ENCODE peak calls at places on chromosomes 11 and 22, in seven cellular contexts. One of them, this sample, is unnamed. For H3K4me1 and H3K36me3, the result is how much of the 10 kb centered on the place peaks cover.

GRCh38 chr22:40055143-40055926 is 60.6 kb downstream of the FAM83F start:
- DNase-seq in uterus: no peak
- DNase-seq in GM23248: no peak
- DNase-seq in pancreas: no peak
- DNase-seq in breast epithelium: no peak
- DNase-seq in HepG2: no peak
- DNase-seq in SK-N-SH: no peak
- DNase-seq in this sample: no peak

GRCh38 chr11:43694477-43694876 is 13.9 kb downstream of the HSD17B12 start:
- DNase-seq in uterus: no peak
- DNase-seq in GM23248: no peak
- DNase-seq in pancreas: no peak
- DNase-seq in breast epithelium: no peak
- DNase-seq in HepG2: no peak
- DNase-seq in SK-N-SH: no peak
- DNase-seq in this sample: no peak

GRCh38 chr11:107849791-107850190 is 8.8 kb downstream of the SLC35F2 start:
- DNase-seq in uterus: no peak
- DNase-seq in GM23248: no peak
- DNase-seq in pancreas: no peak
- DNase-seq in breast epithelium: no peak
- DNase-seq in HepG2: no peak
- DNase-seq in SK-N-SH: no peak
- DNase-seq in this sample: no peak

GRCh38 chr22:44049369-44050231 is 25.5 kb downstream of the PARVB start:
- DNase-seq in uterus: no peak
- DNase-seq in GM23248: no peak
- DNase-seq in pancreas: no peak
- DNase-seq in breast epithelium: no peak
- DNase-seq in HepG2: no peak
- DNase-seq in SK-N-SH: peak
- DNase-seq in this sample: peak

GRCh38 chr11:74327076-74327475 is 15.6 kb upstream of the P4HA3 start:
- DNase-seq in uterus: no peak
- DNase-seq in GM23248: no peak
- DNase-seq in pancreas: no peak
- DNase-seq in breast epithelium: no peak
- DNase-seq in HepG2: no peak
- DNase-seq in SK-N-SH: no peak
- DNase-seq in this sample: no peak

GRCh38 chr11:75133976-75134375 is 16.9 kb upstream of the SLCO2B1 start:
- DNase-seq in uterus: no peak
- DNase-seq in GM23248: no peak
- DNase-seq in pancreas: no peak
- DNase-seq in breast epithelium: no peak
- DNase-seq in HepG2: no peak
- DNase-seq in SK-N-SH: no peak
- DNase-seq in this sample: no peak

GRCh38 chr11:88315015-88315414 is 22.5 kb downstream of the CTSC start:
- DNase-seq in uterus: no peak
- DNase-seq in GM23248: no peak
- DNase-seq in pancreas: no peak
- DNase-seq in breast epithelium: no peak
- DNase-seq in HepG2: no peak
- DNase-seq in SK-N-SH: no peak
- DNase-seq in this sample: no peak

GRCh38 chr22:17085277-17086091 is 684 bp downstream of the IL17RA start:
- DNase-seq in uterus: peak
- DNase-seq in GM23248: peak
- DNase-seq in pancreas: peak
- DNase-seq in breast epithelium: peak
- DNase-seq in HepG2: no peak
- DNase-seq in SK-N-SH: no peak
- DNase-seq in this sample: peak

GRCh38 chr22:44023404-44024287 is 456 bp upstream of the PARVB start:
- DNase-seq in uterus: peak
- DNase-seq in GM23248: peak
- DNase-seq in pancreas: peak
- DNase-seq in breast epithelium: no peak
- DNase-seq in HepG2: no peak
- DNase-seq in SK-N-SH: peak
- DNase-seq in this sample: peak

GRCh38 chr11:77141034-77141433 is 13.0 kb downstream of the MYO7A start:
- DNase-seq in uterus: no peak
- DNase-seq in GM23248: peak
- DNase-seq in pancreas: peak
- DNase-seq in breast epithelium: no peak
- DNase-seq in HepG2: peak
- DNase-seq in SK-N-SH: no peak
- DNase-seq in this sample: peak

GRCh38 chr11:126025822-126026221 is 36.8 kb downstream of the CDON start:
- DNase-seq in uterus: no peak
- DNase-seq in GM23248: no peak
- DNase-seq in pancreas: no peak
- DNase-seq in breast epithelium: no peak
- DNase-seq in HepG2: no peak
- DNase-seq in SK-N-SH: no peak
- DNase-seq in this sample: no peak

GRCh38 chr11:132056689-132057088 is 686.3 kb downstream of the NTM start:
- DNase-seq in uterus: no peak
- DNase-seq in GM23248: peak
- DNase-seq in pancreas: no peak
- DNase-seq in breast epithelium: no peak
- DNase-seq in HepG2: no peak
- DNase-seq in SK-N-SH: no peak
- DNase-seq in this sample: no peak

GRCh38 chr11:107856180-107856980 is 2.2 kb downstream of the SLC35F2 start:
- DNase-seq in uterus: no peak
- DNase-seq in GM23248: peak
- DNase-seq in pancreas: no peak
- DNase-seq in breast epithelium: no peak
- DNase-seq in HepG2: no peak
- DNase-seq in SK-N-SH: no peak
- DNase-seq in this sample: no peak

GRCh38 chr11:17978553-17979287 is 34.1 kb downstream of the SERGEF start:
- DNase-seq in uterus: no peak
- DNase-seq in GM23248: peak
- DNase-seq in pancreas: peak
- DNase-seq in breast epithelium: no peak
- DNase-seq in HepG2: peak
- DNase-seq in SK-N-SH: peak
- DNase-seq in this sample: peak

GRCh38 chr11:23425379-23425778 is 565.1 kb upstream of the CCDC179 start:
- DNase-seq in uterus: no peak
- DNase-seq in GM23248: peak
- DNase-seq in pancreas: no peak
- DNase-seq in breast epithelium: no peak
- DNase-seq in HepG2: no peak
- DNase-seq in SK-N-SH: no peak
- DNase-seq in this sample: no peak

GRCh38 chr11:117761993-117762392 is 35.0 kb downstream of the DSCAML1 start:
- DNase-seq in uterus: no peak
- DNase-seq in GM23248: no peak
- DNase-seq in pancreas: no peak
- DNase-seq in breast epithelium: no peak
- DNase-seq in HepG2: no peak
- DNase-seq in SK-N-SH: peak
- DNase-seq in this sample: no peak

GRCh38 chr11:3169235-3169951 is 4.3 kb upstream of the OSBPL5 start:
- DNase-seq in uterus: no peak
- DNase-seq in GM23248: peak
- DNase-seq in pancreas: peak
- DNase-seq in breast epithelium: peak
- DNase-seq in HepG2: no peak
- DNase-seq in SK-N-SH: no peak
- DNase-seq in this sample: peak

GRCh38 chr11:58564226-58564625 is 11.4 kb downstream of the LPXN start:
- DNase-seq in uterus: no peak
- DNase-seq in GM23248: peak
- DNase-seq in pancreas: no peak
- DNase-seq in breast epithelium: no peak
- DNase-seq in HepG2: no peak
- DNase-seq in SK-N-SH: no peak
- DNase-seq in this sample: no peak

GRCh38 chr22:33274214-33274828 is 216.1 kb upstream of the SYN3 start:
- DNase-seq in uterus: no peak
- DNase-seq in GM23248: peak
- DNase-seq in pancreas: no peak
- DNase-seq in breast epithelium: no peak
- DNase-seq in HepG2: peak
- DNase-seq in SK-N-SH: no peak
- DNase-seq in this sample: no peak

GRCh38 chr11:12052676-12053605 is 44.5 kb upstream of the DKK3 start:
- DNase-seq in uterus: no peak
- DNase-seq in GM23248: no peak
- DNase-seq in pancreas: no peak
- DNase-seq in breast epithelium: no peak
- DNase-seq in HepG2: no peak
- DNase-seq in SK-N-SH: no peak
- DNase-seq in this sample: no peak

GRCh38 chr11:135022430-135022829 is 610.4 kb upstream of the B3GAT1 start:
- DNase-seq in uterus: no peak
- DNase-seq in GM23248: no peak
- DNase-seq in pancreas: no peak
- DNase-seq in breast epithelium: no peak
- DNase-seq in HepG2: no peak
- DNase-seq in SK-N-SH: no peak
- DNase-seq in this sample: no peak

GRCh38 chr11:81915045-81915444 is 818.6 kb downstream of the FAM181B start:
- DNase-seq in uterus: no peak
- DNase-seq in GM23248: no peak
- DNase-seq in pancreas: no peak
- DNase-seq in breast epithelium: no peak
- DNase-seq in HepG2: peak
- DNase-seq in SK-N-SH: no peak
- DNase-seq in this sample: peak

GRCh38 chr22:35761037-35761436 is 43.4 kb downstream of the APOL5 start:
- DNase-seq in uterus: no peak
- DNase-seq in GM23248: peak
- DNase-seq in pancreas: no peak
- DNase-seq in breast epithelium: no peak
- DNase-seq in HepG2: peak
- DNase-seq in SK-N-SH: peak
- DNase-seq in this sample: no peak

GRCh38 chr11:119607726-119608125 is 121.3 kb downstream of the NECTIN1 start:
- DNase-seq in uterus: no peak
- DNase-seq in GM23248: no peak
- DNase-seq in pancreas: no peak
- DNase-seq in breast epithelium: no peak
- DNase-seq in HepG2: no peak
- DNase-seq in SK-N-SH: no peak
- DNase-seq in this sample: no peak

GRCh38 chr11:11857769-11858168 is 16.0 kb downstream of the USP47 start:
- DNase-seq in uterus: no peak
- DNase-seq in GM23248: no peak
- DNase-seq in pancreas: no peak
- DNase-seq in breast epithelium: no peak
- DNase-seq in HepG2: peak
- DNase-seq in SK-N-SH: no peak
- DNase-seq in this sample: no peak

GRCh38 chr11:40338739-40339138 is 1120.7 kb downstream of the LRRC4C start:
- DNase-seq in uterus: no peak
- DNase-seq in GM23248: peak
- DNase-seq in pancreas: no peak
- DNase-seq in breast epithelium: no peak
- DNase-seq in HepG2: no peak
- DNase-seq in SK-N-SH: no peak
- DNase-seq in this sample: peak

GRCh38 chr11:129950319-129951034 is 52.2 kb downstream of the PRDM10 start:
- DNase-seq in uterus: peak
- DNase-seq in GM23248: peak
- DNase-seq in pancreas: no peak
- DNase-seq in breast epithelium: peak
- DNase-seq in HepG2: no peak
- DNase-seq in SK-N-SH: no peak
- DNase-seq in this sample: no peak

GRCh38 chr11:60377737-60378136 is 595 bp upstream of the MS4A7 start:
- DNase-seq in uterus: no peak
- DNase-seq in GM23248: no peak
- DNase-seq in pancreas: no peak
- DNase-seq in breast epithelium: peak
- DNase-seq in HepG2: no peak
- DNase-seq in SK-N-SH: no peak
- DNase-seq in this sample: peak

GRCh38 chr11:69918938-69919650 is 99.9 kb upstream of the FGF3 start:
- DNase-seq in uterus: peak
- DNase-seq in GM23248: peak
- DNase-seq in pancreas: peak
- DNase-seq in breast epithelium: peak
- DNase-seq in HepG2: peak
- DNase-seq in SK-N-SH: peak
- DNase-seq in this sample: peak

GRCh38 chr11:8018742-8019631 is 31.9 kb downstream of the EIF3F start:
- DNase-seq in uterus: peak
- DNase-seq in GM23248: peak
- DNase-seq in pancreas: peak
- DNase-seq in breast epithelium: peak
- DNase-seq in HepG2: peak
- DNase-seq in SK-N-SH: peak
- DNase-seq in this sample: peak
- H3K4me3 ChIP-seq in uterus: peak
- H3K4me3 ChIP-seq in GM23248: peak
- H3K4me3 ChIP-seq in pancreas: peak
- H3K4me3 ChIP-seq in breast epithelium: peak
- H3K4me3 ChIP-seq in HepG2: peak
- H3K4me3 ChIP-seq in SK-N-SH: peak
- H3K4me3 ChIP-seq in this sample: peak

GRCh38 chr11:47253660-47254059 is 4.1 kb upstream of the NR1H3 start:
- DNase-seq in uterus: no peak
- DNase-seq in GM23248: no peak
- DNase-seq in pancreas: no peak
- DNase-seq in breast epithelium: no peak
- DNase-seq in HepG2: peak
- DNase-seq in SK-N-SH: no peak
- DNase-seq in this sample: no peak
- H3K4me1 ChIP-seq in uterus: under half
- H3K4me1 ChIP-seq in GM23248: under half
- H3K4me1 ChIP-seq in pancreas: under half
- H3K4me1 ChIP-seq in breast epithelium: under half
- H3K4me1 ChIP-seq in HepG2: half or more
- H3K4me1 ChIP-seq in SK-N-SH: under half
- H3K4me1 ChIP-seq in this sample: under half

GRCh38 chr11:67282155-67282875 is 6.8 kb upstream of the ANKRD13D start:
- DNase-seq in uterus: no peak
- DNase-seq in GM23248: no peak
- DNase-seq in pancreas: peak
- DNase-seq in breast epithelium: no peak
- DNase-seq in HepG2: no peak
- DNase-seq in SK-N-SH: no peak
- DNase-seq in this sample: peak
- H3K36me3 ChIP-seq in uterus: under half
- H3K36me3 ChIP-seq in GM23248: under half
- H3K36me3 ChIP-seq in pancreas: under half
- H3K36me3 ChIP-seq in breast epithelium: under half
- H3K36me3 ChIP-seq in HepG2: under half
- H3K36me3 ChIP-seq in SK-N-SH: under half
- H3K36me3 ChIP-seq in this sample: half or more

GRCh38 chr11:890794-891600 is 19.6 kb downstream of the CHID1 start:
- DNase-seq in uterus: no peak
- DNase-seq in GM23248: no peak
- DNase-seq in pancreas: no peak
- DNase-seq in breast epithelium: no peak
- DNase-seq in HepG2: no peak
- DNase-seq in SK-N-SH: peak
- DNase-seq in this sample: no peak
- H3K4me3 ChIP-seq in uterus: no peak
- H3K4me3 ChIP-seq in GM23248: no peak
- H3K4me3 ChIP-seq in pancreas: no peak
- H3K4me3 ChIP-seq in breast epithelium: no peak
- H3K4me3 ChIP-seq in HepG2: no peak
- H3K4me3 ChIP-seq in SK-N-SH: no peak
- H3K4me3 ChIP-seq in this sample: no peak